ENCODE peak calls at places on chromosomes 3 and 15, in four cellular contexts. M is transverse colon, I is astrocyte, O is hepatocyte. T is an unnamed sample.

GRCh38 chr15:92068121-92068520 is 214.6 kb downstream of the SLCO3A1 start:
- DNase-seq in M (no peak), I (peak; percentile 17), O (no peak), T (no peak)

GRCh38 chr3:120410541-120410940 is 40.3 kb downstream of the FSTL1 start:
- DNase-seq in M (no peak), I (no peak), O (no peak), T (no peak)

GRCh38 chr3:67064105-67064504 is 66.0 kb downstream of the KBTBD8 start:
- DNase-seq in M (no peak), I (peak; percentile 20), O (no peak), T (no peak)

GRCh38 chr3:13655074-13655913 is 106.4 kb downstream of the FBLN2 start:
- DNase-seq in M (peak; percentile 21), I (peak; percentile 14), O (peak; percentile 85), T (peak; percentile 24)

GRCh38 chr15:27681038-27681437 is 418.1 kb downstream of the OCA2 start:
- DNase-seq in M (no peak), I (no peak), O (no peak), T (no peak)

GRCh38 chr3:112092439-112093179 is 6.4 kb downstream of the C3orf52 start:
- DNase-seq in M (peak; percentile 37), I (peak; percentile 67), O (no peak), T (peak; percentile 42)

GRCh38 chr3:38458796-38459498 is 5.3 kb downstream of the ACVR2B start:
- DNase-seq in M (peak; percentile 71), I (peak; percentile 54), O (no peak), T (no peak)

GRCh38 chr15:49830411-49830810 is 209.6 kb downstream of the DTWD1 start:
- DNase-seq in M (no peak), I (no peak), O (no peak), T (peak; percentile 46)

GRCh38 chr3:37015631-37016030 is 22.3 kb downstream of the MLH1 start:
- DNase-seq in M (no peak), I (no peak), O (no peak), T (no peak)

GRCh38 chr3:76753599-76753998 is 286.3 kb upstream of the ROBO2 start:
- DNase-seq in M (no peak), I (no peak), O (peak; percentile 38), T (peak; percentile 14)

GRCh38 chr3:157469571-157470294 is 33.1 kb downstream of the PTX3 start:
- DNase-seq in M (no peak), I (no peak), O (no peak), T (no peak)

GRCh38 chr3:57446318-57446841 is 97.8 kb downstream of the DNAH12 start:
- DNase-seq in M (no peak), I (peak; percentile 52), O (peak; percentile 25), T (no peak)

GRCh38 chr3:159273070-159273469 is 471.2 kb downstream of the MFSD1 start:
- DNase-seq in M (no peak), I (no peak), O (no peak), T (no peak)

GRCh38 chr3:16357191-16357590 is 92.2 kb downstream of the OXNAD1 start:
- DNase-seq in M (no peak), I (peak; percentile 49), O (no peak), T (no peak)

GRCh38 chr15:91816942-91817341 is 36.6 kb upstream of the SLCO3A1 start:
- DNase-seq in M (no peak), I (no peak), O (no peak), T (no peak)

GRCh38 chr3:52346623-52347530 is 30.8 kb downstream of the DNAH1 start:
- DNase-seq in M (no peak), I (peak; percentile 39), O (no peak), T (no peak)

GRCh38 chr3:37974121-37974927 is 16.3 kb upstream of the VILL start:
- DNase-seq in M (peak; percentile 78), I (peak; percentile 22), O (peak; percentile 82), T (peak; percentile 63)

GRCh38 chr3:186869253-186870235 is 27.0 kb downstream of the ADIPOQ start:
- DNase-seq in M (no peak), I (peak; percentile 66), O (no peak), T (no peak)

GRCh38 chr15:70014860-70015490 is 82.7 kb downstream of the TLE3 start:
- DNase-seq in M (peak; percentile 78), I (no peak), O (no peak), T (no peak)

GRCh38 chr3:125140011-125140813 is 72.3 kb downstream of the SLC12A8 start:
- DNase-seq in M (no peak), I (peak; percentile 86), O (no peak), T (peak; percentile 78)

GRCh38 chr3:151501171-151501790 is 40.4 kb upstream of the IGSF10 start:
- DNase-seq in M (no peak), I (no peak), O (no peak), T (no peak)

GRCh38 chr15:92157666-92158298 is 235.9 kb upstream of the ST8SIA2 start:
- DNase-seq in M (no peak), I (no peak), O (no peak), T (no peak)

GRCh38 chr15:93296786-93297500 is 207.9 kb upstream of the RGMA start:
- DNase-seq in M (no peak), I (no peak), O (no peak), T (no peak)

GRCh38 chr3:14131134-14131533 is 6.3 kb downstream of the TMEM43 start:
- DNase-seq in M (no peak), I (no peak), O (no peak), T (no peak)

GRCh38 chr15:26214290-26214689 is 351.2 kb upstream of the ATP10A start:
- DNase-seq in M (no peak), I (no peak), O (no peak), T (no peak)

GRCh38 chr15:80191198-80191597 is 38.4 kb downstream of the FAH start:
- DNase-seq in M (no peak), I (no peak), O (no peak), T (no peak)

GRCh38 chr15:37106490-37107001 is 6.2 kb upstream of the MEIS2 start:
- DNase-seq in M (no peak), I (no peak), O (peak; percentile 76), T (peak; percentile 68)

GRCh38 chr15:37103475-37104071 is 3.2 kb upstream of the MEIS2 start:
- DNase-seq in M (no peak), I (no peak), O (no peak), T (peak; percentile 1)

GRCh38 chr15:37102315-37103021 is 2.1 kb upstream of the MEIS2 start:
- DNase-seq in M (no peak), I (no peak), O (no peak), T (peak; percentile 55)

GRCh38 chr15:37105795-37106333 is 5.5 kb upstream of the MEIS2 start:
- DNase-seq in M (no peak), I (no peak), O (no peak), T (no peak)

DNA sequence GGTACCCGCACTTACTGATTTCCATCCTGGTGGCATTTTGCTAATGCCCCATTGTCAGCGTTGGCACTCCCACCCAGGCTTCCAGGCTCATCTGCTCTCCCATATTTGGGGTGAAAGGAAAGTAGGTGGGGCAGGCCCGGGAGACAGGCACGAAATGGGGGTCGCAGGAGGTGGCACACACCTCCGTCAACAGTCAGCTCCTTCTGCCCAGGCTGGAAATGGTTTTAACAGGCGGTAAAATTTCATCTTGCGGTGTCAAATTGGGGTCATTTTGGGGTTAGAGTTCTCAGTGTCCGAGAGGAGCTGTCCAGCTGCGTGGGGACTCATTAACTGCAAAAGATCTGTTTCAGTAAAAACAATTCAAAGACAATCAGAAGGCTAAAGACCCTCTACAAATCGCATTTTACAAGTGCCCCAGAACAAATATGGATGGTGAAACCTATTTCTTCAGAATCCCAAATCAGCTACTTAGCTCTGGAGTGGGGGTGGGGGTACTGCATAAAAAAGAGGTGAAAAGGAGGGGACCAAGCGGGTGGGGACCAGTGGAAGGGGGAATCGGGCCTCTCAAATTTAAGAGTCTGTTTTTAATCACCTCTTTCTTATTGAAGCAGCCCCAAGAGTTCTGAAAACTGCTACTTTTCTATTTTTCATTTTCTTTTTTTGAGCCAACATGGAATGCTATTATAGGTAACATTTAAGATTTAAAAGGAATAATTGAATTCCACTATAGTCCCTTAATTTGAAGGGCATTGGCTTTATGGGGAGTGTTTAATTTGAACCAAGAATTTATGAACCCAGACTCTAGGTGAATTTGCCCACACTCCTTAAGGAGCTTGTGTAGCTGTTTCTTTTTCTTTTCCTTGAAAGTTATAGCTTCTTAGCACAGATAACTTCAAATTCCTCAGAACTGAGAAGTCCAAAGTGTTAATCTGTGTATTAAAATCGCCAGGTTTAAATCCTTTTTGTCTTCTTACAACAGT is 4.4 kb upstream of the MEIS2 start:
- DNase-seq in M (no peak), I (no peak), O (no peak), T (peak; percentile 39)
- H3K27ac ChIP-seq in M (peak overlapping the region; percentile 94), I (no peak overlapping the region), O (peak overlapping the region; percentile 23), T (no peak overlapping the region)

GRCh38 chr3:161067346-161067745 is 37.8 kb downstream of the B3GALNT1 start:
- DNase-seq in M (no peak), I (no peak), O (no peak), T (no peak)

GRCh38 chr3:161069441-161070251 is 35.5 kb downstream of the B3GALNT1 start:
- DNase-seq in M (no peak), I (peak; percentile 86), O (no peak), T (peak; percentile 48)

GRCh38 chr3:161072076-161072697 is 33.0 kb downstream of the B3GALNT1 start:
- DNase-seq in M (no peak), I (no peak), O (no peak), T (no peak)

GRCh38 chr3:161070980-161071663 is 34.0 kb downstream of the B3GALNT1 start:
- DNase-seq in M (no peak), I (no peak), O (no peak), T (no peak)

GRCh38 chr3:161070252-161070930 is 34.8 kb downstream of the B3GALNT1 start:
- DNase-seq in M (no peak), I (no peak), O (no peak), T (no peak)
- H3K27ac ChIP-seq in M (no peak overlapping the region), I (no peak overlapping the region), O (no peak overlapping the region), T (no peak overlapping the region)

DNA sequence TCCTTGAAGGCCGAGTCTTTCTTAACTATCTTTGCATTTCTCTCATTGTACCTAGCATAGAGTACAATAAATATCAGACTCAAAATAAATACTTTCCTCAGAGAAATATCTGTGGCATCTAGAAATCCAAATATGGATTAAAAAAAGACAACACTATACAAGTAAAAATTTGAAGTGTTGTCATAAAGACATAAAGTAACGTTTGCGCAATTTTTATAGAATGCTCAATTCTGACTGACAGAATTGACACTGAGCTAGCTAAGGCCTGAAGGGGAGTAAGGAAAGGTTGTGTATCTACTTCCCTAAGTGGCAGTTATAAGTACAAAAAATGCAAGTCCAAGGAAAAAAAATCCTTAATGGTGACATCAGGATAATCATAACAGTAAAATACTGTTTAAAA is 1.1 kb downstream of the SEC11A start:
- DNase-seq in M (no peak), I (no peak), O (no peak), T (no peak)
- H3K27ac ChIP-seq in M (peak overlapping the region; percentile 95), I (peak overlapping the region; percentile 85), O (peak overlapping the region; percentile 96), T (no peak overlapping the region)

GRCh38 chr15:41650806-41651205 is 9.4 kb upstream of the MGA start:
- DNase-seq in M (no peak), I (no peak), O (no peak), T (no peak)

GRCh38 chr15:41648097-41648496 is 12.1 kb upstream of the MGA start:
- DNase-seq in M (no peak), I (no peak), O (no peak), T (no peak)

GRCh38 chr15:41648770-41649169 is 11.4 kb upstream of the MGA start:
- DNase-seq in M (no peak), I (peak; percentile 87), O (no peak), T (peak; percentile 23)

GRCh38 chr15:41653760-41654159 is 6.4 kb upstream of the MGA start:
- DNase-seq in M (no peak), I (no peak), O (no peak), T (no peak)

DNA sequence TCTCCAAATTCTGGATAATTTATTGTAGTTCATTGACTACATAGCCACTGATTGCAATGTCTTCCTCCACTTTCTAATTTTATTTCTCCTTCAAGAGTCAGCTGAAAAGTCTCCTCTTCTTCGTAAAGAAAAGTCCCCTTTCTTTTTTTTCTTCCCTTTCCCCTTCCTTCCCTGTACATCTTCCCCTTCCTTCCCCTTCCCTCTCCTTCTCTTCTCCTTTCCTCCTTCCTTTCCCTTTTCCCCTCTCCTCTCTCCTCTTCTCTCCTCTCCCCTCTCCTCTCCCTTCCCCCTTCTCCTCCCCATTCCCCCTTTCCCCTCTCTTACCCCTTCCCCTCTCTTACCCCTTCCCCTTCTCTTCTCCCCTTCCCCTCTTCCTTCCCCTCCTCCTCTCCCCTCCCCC is 8.8 kb upstream of the MGA start:
- DNase-seq in M (no peak), I (no peak), O (no peak), T (no peak)
- H3K27ac ChIP-seq in M (no peak overlapping the region), I (no peak overlapping the region), O (no peak overlapping the region), T (no peak overlapping the region)